ENCODE peak calls at places on chromosomes 7 and 10, in five cellular contexts. One of them, this sample, is unnamed.

GRCh38 chr7:119472398-119473038 is 800.5 kb upstream of the KCND2 start:
- DNase-seq in dorsolateral prefrontal cortex: no peak
- DNase-seq in substantia nigra: no peak
- DNase-seq in thyroid gland: peak
- DNase-seq in naive thymus-derived CD8-positive, alpha-beta T cell: no peak
- DNase-seq in this sample: no peak

GRCh38 chr7:101669307-101669706 is 40.2 kb upstream of the MYL10 start:
- DNase-seq in dorsolateral prefrontal cortex: no peak
- DNase-seq in substantia nigra: no peak
- DNase-seq in thyroid gland: no peak
- DNase-seq in naive thymus-derived CD8-positive, alpha-beta T cell: no peak
- DNase-seq in this sample: no peak

GRCh38 chr7:133315332-133316040 is 62.6 kb downstream of the EXOC4 start:
- DNase-seq in dorsolateral prefrontal cortex: no peak
- DNase-seq in substantia nigra: no peak
- DNase-seq in thyroid gland: no peak
- DNase-seq in naive thymus-derived CD8-positive, alpha-beta T cell: no peak
- DNase-seq in this sample: no peak

GRCh38 chr10:28049286-28049685 is 50.4 kb upstream of the ODAD2 start:
- DNase-seq in dorsolateral prefrontal cortex: no peak
- DNase-seq in substantia nigra: no peak
- DNase-seq in thyroid gland: no peak
- DNase-seq in naive thymus-derived CD8-positive, alpha-beta T cell: no peak
- DNase-seq in this sample: no peak

GRCh38 chr10:68471063-68471585 is 649 bp downstream of the DNA2 start:
- DNase-seq in dorsolateral prefrontal cortex: no peak
- DNase-seq in substantia nigra: no peak
- DNase-seq in thyroid gland: no peak
- DNase-seq in naive thymus-derived CD8-positive, alpha-beta T cell: no peak
- DNase-seq in this sample: no peak

GRCh38 chr10:59586407-59586891 is 123.2 kb downstream of the SLC16A9 start:
- DNase-seq in dorsolateral prefrontal cortex: no peak
- DNase-seq in substantia nigra: no peak
- DNase-seq in thyroid gland: no peak
- DNase-seq in naive thymus-derived CD8-positive, alpha-beta T cell: no peak
- DNase-seq in this sample: no peak

GRCh38 chr10:73597346-73597745 is 6.2 kb upstream of the USP54 start:
- DNase-seq in dorsolateral prefrontal cortex: no peak
- DNase-seq in substantia nigra: no peak
- DNase-seq in thyroid gland: no peak
- DNase-seq in naive thymus-derived CD8-positive, alpha-beta T cell: no peak
- DNase-seq in this sample: no peak

GRCh38 chr10:77456414-77456813 is 181.2 kb downstream of the KCNMA1 start:
- DNase-seq in dorsolateral prefrontal cortex: peak
- DNase-seq in substantia nigra: no peak
- DNase-seq in thyroid gland: no peak
- DNase-seq in naive thymus-derived CD8-positive, alpha-beta T cell: no peak
- DNase-seq in this sample: no peak

GRCh38 chr10:51092402-51092801 is 18.1 kb downstream of the PRKG1 start:
- DNase-seq in dorsolateral prefrontal cortex: peak
- DNase-seq in substantia nigra: peak
- DNase-seq in thyroid gland: peak
- DNase-seq in naive thymus-derived CD8-positive, alpha-beta T cell: no peak
- DNase-seq in this sample: no peak

GRCh38 chr7:55152490-55152889 is 133.7 kb downstream of the EGFR start:
- DNase-seq in dorsolateral prefrontal cortex: no peak
- DNase-seq in substantia nigra: no peak
- DNase-seq in thyroid gland: no peak
- DNase-seq in naive thymus-derived CD8-positive, alpha-beta T cell: no peak
- DNase-seq in this sample: no peak

GRCh38 chr7:42739591-42739990 is 172.3 kb downstream of the C7orf25 start:
- DNase-seq in dorsolateral prefrontal cortex: no peak
- DNase-seq in substantia nigra: no peak
- DNase-seq in thyroid gland: no peak
- DNase-seq in naive thymus-derived CD8-positive, alpha-beta T cell: no peak
- DNase-seq in this sample: no peak

GRCh38 chr7:2904202-2904601 is 60.1 kb upstream of the GNA12 start:
- DNase-seq in dorsolateral prefrontal cortex: no peak
- DNase-seq in substantia nigra: no peak
- DNase-seq in thyroid gland: no peak
- DNase-seq in naive thymus-derived CD8-positive, alpha-beta T cell: no peak
- DNase-seq in this sample: no peak

GRCh38 chr7:40199076-40199802 is 64.4 kb downstream of the SUGCT start:
- DNase-seq in dorsolateral prefrontal cortex: no peak
- DNase-seq in substantia nigra: no peak
- DNase-seq in thyroid gland: no peak
- DNase-seq in naive thymus-derived CD8-positive, alpha-beta T cell: no peak
- DNase-seq in this sample: no peak

GRCh38 chr10:64547168-64547567 is 1026.0 kb downstream of the REEP3 start:
- DNase-seq in dorsolateral prefrontal cortex: no peak
- DNase-seq in substantia nigra: no peak
- DNase-seq in thyroid gland: no peak
- DNase-seq in naive thymus-derived CD8-positive, alpha-beta T cell: no peak
- DNase-seq in this sample: no peak

GRCh38 chr10:29381230-29381563 is 92.3 kb downstream of the LYZL1 start:
- DNase-seq in dorsolateral prefrontal cortex: no peak
- DNase-seq in substantia nigra: no peak
- DNase-seq in thyroid gland: no peak
- DNase-seq in naive thymus-derived CD8-positive, alpha-beta T cell: no peak
- DNase-seq in this sample: no peak

GRCh38 chr10:24944512-24945255 is 7.7 kb downstream of the PRTFDC1 start:
- DNase-seq in dorsolateral prefrontal cortex: peak
- DNase-seq in substantia nigra: no peak
- DNase-seq in thyroid gland: no peak
- DNase-seq in naive thymus-derived CD8-positive, alpha-beta T cell: no peak
- DNase-seq in this sample: no peak

GRCh38 chr7:94907420-94908203 is at the start of gene PPP1R9A:
- DNase-seq in dorsolateral prefrontal cortex: peak
- DNase-seq in substantia nigra: peak
- DNase-seq in thyroid gland: peak
- DNase-seq in naive thymus-derived CD8-positive, alpha-beta T cell: no peak
- DNase-seq in this sample: no peak

GRCh38 chr10:61786728-61787127 is 114.8 kb upstream of the ARID5B start:
- DNase-seq in dorsolateral prefrontal cortex: no peak
- DNase-seq in substantia nigra: no peak
- DNase-seq in thyroid gland: peak
- DNase-seq in naive thymus-derived CD8-positive, alpha-beta T cell: no peak
- DNase-seq in this sample: no peak

GRCh38 chr7:148838905-148839304 is 45.2 kb downstream of the EZH2 start:
- DNase-seq in dorsolateral prefrontal cortex: no peak
- DNase-seq in substantia nigra: no peak
- DNase-seq in thyroid gland: no peak
- DNase-seq in naive thymus-derived CD8-positive, alpha-beta T cell: no peak
- DNase-seq in this sample: peak

GRCh38 chr7:121192834-121193233 is 136.0 kb upstream of the WNT16 start:
- DNase-seq in dorsolateral prefrontal cortex: no peak
- DNase-seq in substantia nigra: no peak
- DNase-seq in thyroid gland: no peak
- DNase-seq in naive thymus-derived CD8-positive, alpha-beta T cell: no peak
- DNase-seq in this sample: no peak

GRCh38 chr7:142349670-142350405 is 92.0 kb upstream of the PRSS58 start:
- DNase-seq in dorsolateral prefrontal cortex: no peak
- DNase-seq in substantia nigra: no peak
- DNase-seq in thyroid gland: no peak
- DNase-seq in naive thymus-derived CD8-positive, alpha-beta T cell: no peak
- DNase-seq in this sample: no peak

GRCh38 chr10:96482815-96483588 is 30.7 kb downstream of the TLL2 start:
- DNase-seq in dorsolateral prefrontal cortex: no peak
- DNase-seq in substantia nigra: no peak
- DNase-seq in thyroid gland: no peak
- DNase-seq in naive thymus-derived CD8-positive, alpha-beta T cell: no peak
- DNase-seq in this sample: no peak

GRCh38 chr10:123146013-123146891 is 1.7 kb upstream of the HMX2 start:
- DNase-seq in dorsolateral prefrontal cortex: no peak
- DNase-seq in substantia nigra: no peak
- DNase-seq in thyroid gland: no peak
- DNase-seq in naive thymus-derived CD8-positive, alpha-beta T cell: no peak
- DNase-seq in this sample: no peak

GRCh38 chr7:158532093-158532627 is 55.5 kb downstream of the PTPRN2 start:
- DNase-seq in dorsolateral prefrontal cortex: no peak
- DNase-seq in substantia nigra: no peak
- DNase-seq in thyroid gland: no peak
- DNase-seq in naive thymus-derived CD8-positive, alpha-beta T cell: no peak
- DNase-seq in this sample: no peak

GRCh38 chr7:25854608-25855497 is 297.1 kb upstream of the NFE2L3 start:
- DNase-seq in dorsolateral prefrontal cortex: no peak
- DNase-seq in substantia nigra: peak
- DNase-seq in thyroid gland: no peak
- DNase-seq in naive thymus-derived CD8-positive, alpha-beta T cell: peak
- DNase-seq in this sample: no peak

GRCh38 chr7:90692396-90692795 is 96.3 kb downstream of the CDK14 start:
- DNase-seq in dorsolateral prefrontal cortex: no peak
- DNase-seq in substantia nigra: no peak
- DNase-seq in thyroid gland: no peak
- DNase-seq in naive thymus-derived CD8-positive, alpha-beta T cell: no peak
- DNase-seq in this sample: no peak

GRCh38 chr7:92058040-92058439 is 76.2 kb downstream of the CYP51A1 start:
- DNase-seq in dorsolateral prefrontal cortex: no peak
- DNase-seq in substantia nigra: no peak
- DNase-seq in thyroid gland: no peak
- DNase-seq in naive thymus-derived CD8-positive, alpha-beta T cell: no peak
- DNase-seq in this sample: peak

GRCh38 chr7:131557521-131558385 is 1.3 kb upstream of the PODXL start:
- DNase-seq in dorsolateral prefrontal cortex: peak
- DNase-seq in substantia nigra: no peak
- DNase-seq in thyroid gland: peak
- DNase-seq in naive thymus-derived CD8-positive, alpha-beta T cell: no peak
- DNase-seq in this sample: no peak

GRCh38 chr10:126013489-126014281 is 117.3 kb downstream of the FANK1 start:
- DNase-seq in dorsolateral prefrontal cortex: no peak
- DNase-seq in substantia nigra: no peak
- DNase-seq in thyroid gland: no peak
- DNase-seq in naive thymus-derived CD8-positive, alpha-beta T cell: no peak
- DNase-seq in this sample: no peak

GRCh38 chr10:69861251-69862240 is 59.8 kb downstream of the COL13A1 start:
- DNase-seq in dorsolateral prefrontal cortex: no peak
- DNase-seq in substantia nigra: no peak
- DNase-seq in thyroid gland: peak
- DNase-seq in naive thymus-derived CD8-positive, alpha-beta T cell: no peak
- DNase-seq in this sample: no peak

GRCh38 chr10:43287056-43288007 is 20.5 kb upstream of the RASGEF1A start:
- DNase-seq in dorsolateral prefrontal cortex: no peak
- DNase-seq in substantia nigra: no peak
- DNase-seq in thyroid gland: no peak
- DNase-seq in naive thymus-derived CD8-positive, alpha-beta T cell: no peak
- DNase-seq in this sample: peak

GRCh38 chr10:31582365-31583052 is 263.5 kb downstream of the ZEB1 start:
- DNase-seq in dorsolateral prefrontal cortex: no peak
- DNase-seq in substantia nigra: no peak
- DNase-seq in thyroid gland: no peak
- DNase-seq in naive thymus-derived CD8-positive, alpha-beta T cell: no peak
- DNase-seq in this sample: no peak

GRCh38 chr10:121188005-121188404 is 336.8 kb downstream of the WDR11 start:
- DNase-seq in dorsolateral prefrontal cortex: no peak
- DNase-seq in substantia nigra: no peak
- DNase-seq in thyroid gland: peak
- DNase-seq in naive thymus-derived CD8-positive, alpha-beta T cell: no peak
- DNase-seq in this sample: no peak

GRCh38 chr7:93858857-93859256 is 31.7 kb downstream of the TFPI2 start:
- DNase-seq in dorsolateral prefrontal cortex: no peak
- DNase-seq in substantia nigra: no peak
- DNase-seq in thyroid gland: no peak
- DNase-seq in naive thymus-derived CD8-positive, alpha-beta T cell: no peak
- DNase-seq in this sample: no peak

GRCh38 chr7:92489634-92490033 is 11.9 kb upstream of the ERVW-1 start:
- DNase-seq in dorsolateral prefrontal cortex: no peak
- DNase-seq in substantia nigra: no peak
- DNase-seq in thyroid gland: no peak
- DNase-seq in naive thymus-derived CD8-positive, alpha-beta T cell: no peak
- DNase-seq in this sample: no peak

GRCh38 chr7:33979807-33980355 is 74.5 kb downstream of the BMPER start:
- DNase-seq in dorsolateral prefrontal cortex: no peak
- DNase-seq in substantia nigra: no peak
- DNase-seq in thyroid gland: no peak
- DNase-seq in naive thymus-derived CD8-positive, alpha-beta T cell: no peak
- DNase-seq in this sample: no peak

GRCh38 chr10:43120948-43121290 is 17.3 kb upstream of the CSGALNACT2 start:
- DNase-seq in dorsolateral prefrontal cortex: no peak
- DNase-seq in substantia nigra: no peak
- DNase-seq in thyroid gland: no peak
- DNase-seq in naive thymus-derived CD8-positive, alpha-beta T cell: peak
- DNase-seq in this sample: peak